ENCODE peak calls at places on chromosomes 7 and 10, in seven cellular contexts. H is small intestine, N is RCC 7860, R is mesenteric fat pad, Z is HTR-8/SVneo, V is spleen, A is astrocyte. J is an unnamed sample.

GRCh38 chr7:99129001-99129400 is 14.9 kb downstream of the SMURF1 start:
- DNase-seq in R (no peak), H (no peak), N (no peak), Z (no peak), A (no peak), V (no peak), J (no peak)

GRCh38 chr7:151389096-151389767 is 20.6 kb downstream of the WDR86 start:
- DNase-seq in A (no peak), N (no peak), H (no peak), Z (no peak), V (peak), R (no peak), J (no peak)

GRCh38 chr10:129085821-129086220 is 381.2 kb upstream of the MGMT start:
- DNase-seq in N (no peak), R (no peak), H (no peak), A (no peak), Z (no peak), V (no peak), J (no peak)

GRCh38 chr10:13224210-13224995 is 9.8 kb downstream of the UCMA start:
- DNase-seq in A (no peak), R (no peak), N (no peak), V (peak), Z (no peak), H (no peak), J (no peak)

GRCh38 chr10:114825513-114826253 is 4.1 kb downstream of the FHIP2A start:
- DNase-seq in R (no peak), N (peak), A (peak), Z (no peak), V (no peak), H (peak), J (no peak)

GRCh38 chr7:40463449-40463848 is 328.6 kb downstream of the SUGCT start:
- DNase-seq in V (no peak), H (no peak), Z (no peak), R (no peak), A (no peak), N (no peak), J (no peak)

GRCh38 chr7:19665399-19666008 is 43.3 kb downstream of the POLR1F start:
- DNase-seq in R (no peak), A (peak), N (peak), Z (peak), V (no peak), H (peak), J (no peak)

GRCh38 chr7:77473240-77474005 is 57.3 kb upstream of the GSAP start:
- DNase-seq in V (no peak), H (peak), R (no peak), A (no peak), N (no peak), Z (no peak), J (no peak)

GRCh38 chr10:46548781-46549090 is 7.7 kb downstream of the GPRIN2 start:
- DNase-seq in R (no peak), N (no peak), H (no peak), V (peak), A (no peak), Z (no peak), J (no peak)

GRCh38 chr7:133934262-133934973 is 192.7 kb upstream of the LRGUK start:
- DNase-seq in N (no peak), R (no peak), A (no peak), V (no peak), H (no peak), Z (no peak), J (no peak)

GRCh38 chr10:55742487-55742886 is 618.6 kb downstream of the ZWINT start:
- DNase-seq in N (no peak), A (no peak), Z (no peak), V (no peak), R (no peak), H (no peak), J (no peak)

GRCh38 chr10:93947055-93947454 is 46.7 kb upstream of the PLCE1 start:
- DNase-seq in Z (peak), N (no peak), A (peak), R (no peak), V (no peak), H (no peak), J (no peak)

GRCh38 chr7:114865564-114865963 is 56.3 kb upstream of the MDFIC start:
- DNase-seq in Z (no peak), N (peak), A (peak), V (peak), R (no peak), H (peak), J (no peak)

GRCh38 chr10:86410542-86411124 is 44.0 kb upstream of the GRID1 start:
- DNase-seq in A (peak), H (peak), R (no peak), V (no peak), N (peak), Z (no peak), J (no peak)

GRCh38 chr7:55109384-55110167 is 90.8 kb downstream of the EGFR start:
- DNase-seq in V (no peak), N (peak), A (peak), R (no peak), H (no peak), Z (no peak), J (no peak)

GRCh38 chr10:114743552-114744231 is 77.9 kb upstream of the FHIP2A start:
- DNase-seq in V (no peak), H (no peak), Z (no peak), A (no peak), N (no peak), R (no peak), J (no peak)

GRCh38 chr7:123537026-123537642 is 2.7 kb upstream of the IQUB start:
- DNase-seq in R (no peak), N (peak), V (no peak), A (no peak), H (peak), Z (no peak), J (no peak)

GRCh38 chr10:8674230-8674629 is 619.7 kb downstream of the GATA3 start:
- DNase-seq in A (no peak), V (no peak), N (no peak), Z (no peak), H (no peak), R (no peak), J (no peak)

GRCh38 chr7:99092064-99092720 is 51.7 kb downstream of the SMURF1 start:
- DNase-seq in Z (no peak), R (no peak), H (no peak), V (no peak), A (no peak), N (no peak), J (no peak)

GRCh38 chr7:82699773-82700186 is 256.2 kb upstream of the CACNA2D1 start:
- DNase-seq in V (no peak), H (peak), N (peak), R (no peak), Z (no peak), A (peak), J (no peak)

GRCh38 chr7:87797798-87798403 is 78.3 kb downstream of the SLC25A40 start:
- DNase-seq in A (peak), N (peak), V (no peak), Z (peak), H (peak), R (no peak), J (no peak)

GRCh38 chr10:132452216-132452650 is 55.2 kb downstream of the PWWP2B start:
- DNase-seq in A (no peak), Z (no peak), H (no peak), R (no peak), V (peak), N (no peak), J (no peak)

GRCh38 chr7:15571303-15571878 is 9.6 kb upstream of the AGMO start:
- DNase-seq in H (peak), Z (no peak), R (no peak), V (no peak), A (peak), N (no peak), J (no peak)

GRCh38 chr10:122054046-122055025 is 65.4 kb downstream of the TACC2 start:
- DNase-seq in V (peak), H (peak), R (no peak), N (no peak), Z (peak), A (peak), J (no peak)

GRCh38 chr10:76350583-76350982 is 919.2 kb downstream of the LRMDA start:
- DNase-seq in N (no peak), Z (no peak), R (no peak), H (no peak), V (no peak), A (peak), J (no peak)

GRCh38 chr10:21927601-21928000 is 75.9 kb downstream of the DNAJC1 start:
- DNase-seq in R (no peak), V (no peak), Z (no peak), N (no peak), H (no peak), A (peak), J (no peak)

GRCh38 chr7:2830609-2831376 is 13.3 kb downstream of the GNA12 start:
- DNase-seq in A (peak), N (no peak), H (no peak), V (no peak), Z (no peak), R (no peak), J (no peak)

GRCh38 chr10:44827431-44828006 is 83.6 kb upstream of the TMEM72 start:
- DNase-seq in A (peak), N (no peak), H (no peak), R (no peak), Z (no peak), V (no peak), J (peak)

GRCh38 chr10:47146571-47146970 is 153.4 kb upstream of the GDF10 start:
- DNase-seq in R (no peak), A (no peak), Z (no peak), V (no peak), H (no peak), N (no peak), J (no peak)

GRCh38 chr10:21675157-21675796 is 141.2 kb downstream of the MLLT10 start:
- DNase-seq in V (no peak), Z (peak), N (no peak), A (peak), H (peak), R (no peak), J (no peak)

GRCh38 chr10:12579954-12580858 is 230.9 kb downstream of the CAMK1D start:
- DNase-seq in H (no peak), R (no peak), V (no peak), N (peak), Z (no peak), A (peak), J (no peak)